ENCODE peak calls at places on chromosomes 12 and 14, in four cellular contexts. G, E, O and B are unnamed samples. For H3K4me1 and H3K27me3, the result is how much of the 10 kb centered on the place peaks cover.

GRCh38 chr12:105555556-105555973 is 225.1 kb downstream of the C12orf75 start:
- DNase-seq in G (no peak), O (no peak), E (no peak), B (no peak)

GRCh38 chr12:98373019-98373554 is 142.3 kb upstream of the TMPO start:
- DNase-seq in E (peak), O (no peak), G (peak), B (no peak)

GRCh38 chr14:26765768-26766550 is 168.1 kb upstream of the NOVA1 start:
- DNase-seq in E (peak), G (no peak), O (peak), B (no peak)

GRCh38 chr12:100798799-100799198 is 4.2 kb downstream of the ANO4 start:
- DNase-seq in E (peak), G (no peak), O (no peak), B (no peak)

GRCh38 chr12:78457951-78458350 is 406.6 kb upstream of the SYT1 start:
- DNase-seq in E (peak), G (no peak), O (no peak), B (no peak)

GRCh38 chr14:73477618-73478266 is 13.0 kb upstream of the RIOX1 start:
- DNase-seq in G (no peak), O (no peak), E (peak), B (no peak)

GRCh38 chr12:99152337-99152736 is 495.2 kb upstream of the GARIN6 start:
- DNase-seq in E (no peak), G (no peak), O (no peak), B (no peak)

GRCh38 chr12:34394211-34395055 is 372.1 kb downstream of the ALG10 start:
- DNase-seq in O (peak), E (no peak), G (no peak), B (no peak)

GRCh38 chr14:69713127-69713800 is 53.7 kb upstream of the SRSF5 start:
- DNase-seq in O (no peak), E (no peak), G (peak), B (peak)

GRCh38 chr12:127178039-127178438 is 1088.9 kb upstream of the TMEM132C start:
- DNase-seq in E (no peak), O (no peak), G (no peak), B (no peak)

GRCh38 chr12:49367381-49368239 is at the start of gene SPATS2:
- DNase-seq in G (no peak), E (no peak), O (no peak), B (peak)

GRCh38 chr12:6313326-6313940 is 3.0 kb downstream of the PLEKHG6 start:
- DNase-seq in G (no peak), O (no peak), E (no peak), B (no peak)

GRCh38 chr14:50410016-50410530 is 13.4 kb upstream of the CDKL1 start:
- DNase-seq in E (no peak), O (no peak), G (no peak), B (no peak)

GRCh38 chr14:36905272-36906046 is 243.8 kb downstream of the PAX9 start:
- DNase-seq in E (no peak), G (no peak), O (no peak), B (no peak)

GRCh38 chr14:28652782-28653181 is 113.8 kb upstream of the FOXG1 start:
- DNase-seq in G (no peak), E (peak), O (no peak), B (no peak)

GRCh38 chr14:79510659-79511058 is 700.6 kb downstream of the DIO2 start:
- DNase-seq in G (no peak), O (no peak), E (peak), B (no peak)

GRCh38 chr12:48084066-48084465 is 21.8 kb downstream of the SENP1 start:
- DNase-seq in O (no peak), E (peak), G (no peak), B (no peak)

GRCh38 chr12:30746190-30746589 is 8.6 kb downstream of the CAPRIN2 start:
- DNase-seq in E (no peak), G (no peak), O (no peak), B (no peak)

GRCh38 chr12:14605401-14605989 is 37.8 kb upstream of the PLBD1 start:
- DNase-seq in E (no peak), O (no peak), G (no peak), B (no peak)

GRCh38 chr14:41986726-41987125 is 380.1 kb downstream of the LRFN5 start:
- DNase-seq in O (no peak), E (peak), G (no peak), B (no peak)

GRCh38 chr14:69045857-69046351 is 66.8 kb upstream of the ACTN1 start:
- DNase-seq in O (no peak), E (no peak), G (peak), B (no peak)

GRCh38 chr12:85798122-85798521 is 38.1 kb downstream of the RASSF9 start:
- DNase-seq in G (no peak), E (no peak), O (no peak), B (no peak)

GRCh38 chr12:101230547-101230946 is 20.5 kb upstream of the SLC5A8 start:
- DNase-seq in G (no peak), O (no peak), E (peak), B (no peak)

GRCh38 chr12:118704517-118704916 is 276.8 kb upstream of the SRRM4 start:
- DNase-seq in E (no peak), O (no peak), G (no peak), B (peak)

GRCh38 chr12:66066071-66066928 is 64.2 kb downstream of the LLPH start:
- DNase-seq in G (peak), E (peak), O (no peak), B (no peak)

GRCh38 chr14:78498062-78498595 is 328.0 kb downstream of the NRXN3 start:
- DNase-seq in E (no peak), G (no peak), O (no peak), B (no peak)

GRCh38 chr14:100523131-100523530 is 64.1 kb downstream of the BEGAIN start:
- DNase-seq in G (no peak), O (no peak), E (no peak), B (no peak)

GRCh38 chr12:124683725-124684124 is 116.3 kb upstream of the NCOR2 start:
- DNase-seq in O (no peak), E (no peak), G (no peak), B (no peak)

GRCh38 chr12:124683330-124683662 is 115.9 kb upstream of the NCOR2 start:
- DNase-seq in O (no peak), E (peak), G (no peak), B (peak)

GRCh38 chr12:124680863-124681778 is 113.7 kb upstream of the NCOR2 start:
- DNase-seq in E (peak), G (no peak), O (peak), B (peak)

GRCh38 chr12:124681779-124682391 is 114.5 kb upstream of the NCOR2 start:
- DNase-seq in O (peak), G (no peak), E (peak), B (peak)

GRCh38 chr12:124682425-124683329 is 115.3 kb upstream of the NCOR2 start:
- DNase-seq in G (no peak), E (no peak), O (no peak), B (no peak)
- H3K4me1 ChIP-seq in G (under half), E (under half), O (under half), B (half or more)

GRCh38 chr12:111444314-111444705 is 38.6 kb downstream of the SH2B3 start:
- DNase-seq in E (no peak), G (no peak), O (no peak), B (no peak)

GRCh38 chr12:111446631-111447570 is 41.2 kb downstream of the SH2B3 start:
- DNase-seq in O (peak), G (no peak), E (no peak), B (peak)

GRCh38 chr12:111446044-111446581 is 40.4 kb downstream of the SH2B3 start:
- DNase-seq in O (peak), G (no peak), E (peak), B (no peak)

GRCh38 chr12:111444706-111445310 is 39.1 kb downstream of the SH2B3 start:
- DNase-seq in E (no peak), O (peak), G (peak), B (no peak)

DNA sequence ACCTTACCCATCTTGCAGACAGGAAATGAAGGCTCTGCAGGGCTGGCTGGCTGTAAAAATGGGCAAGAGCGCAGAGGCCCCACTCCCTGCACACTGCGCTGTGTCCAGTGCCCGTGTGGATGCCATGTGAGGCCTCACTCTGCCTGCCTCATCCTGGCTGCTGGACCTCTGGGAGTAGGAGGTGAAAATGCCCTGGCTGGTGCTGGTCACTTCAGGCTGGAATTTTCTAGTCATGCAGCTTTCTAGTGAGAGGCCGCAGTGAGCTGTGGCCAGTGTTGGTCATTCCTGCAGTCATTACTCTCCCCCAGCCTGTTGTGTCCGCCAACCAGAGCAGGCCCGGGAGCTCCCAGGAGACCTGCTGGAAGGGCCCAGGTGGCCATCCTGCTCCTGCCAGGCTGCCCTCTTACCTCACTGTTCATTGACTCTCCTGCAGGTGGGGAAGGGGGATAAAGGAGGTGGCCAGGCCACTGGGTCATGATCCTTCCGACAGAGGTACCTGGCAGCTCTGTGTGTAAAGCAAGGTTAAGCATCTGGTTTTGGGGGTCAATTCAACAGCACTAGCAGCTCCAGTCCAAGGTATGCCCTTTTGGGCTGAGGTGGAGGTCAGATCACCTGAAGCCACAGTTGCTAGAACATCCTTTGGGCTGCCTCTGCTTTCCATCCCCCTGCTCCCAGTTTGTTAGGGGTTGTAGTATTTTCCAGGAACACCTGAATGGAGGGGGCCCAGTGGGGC is 39.8 kb downstream of the SH2B3 start:
- DNase-seq in E (no peak), G (no peak), O (peak), B (no peak)
- H3K4me3 ChIP-seq in E (no peak), G (no peak), O (no peak), B (no peak)

GRCh38 chr12:131535779-131536178 is 175.1 kb upstream of the SFSWAP start:
- DNase-seq in G (no peak), O (no peak), E (no peak), B (no peak)
- H3K27me3 ChIP-seq in G (under half), O (under half), E (under half), B (under half)

DNA sequence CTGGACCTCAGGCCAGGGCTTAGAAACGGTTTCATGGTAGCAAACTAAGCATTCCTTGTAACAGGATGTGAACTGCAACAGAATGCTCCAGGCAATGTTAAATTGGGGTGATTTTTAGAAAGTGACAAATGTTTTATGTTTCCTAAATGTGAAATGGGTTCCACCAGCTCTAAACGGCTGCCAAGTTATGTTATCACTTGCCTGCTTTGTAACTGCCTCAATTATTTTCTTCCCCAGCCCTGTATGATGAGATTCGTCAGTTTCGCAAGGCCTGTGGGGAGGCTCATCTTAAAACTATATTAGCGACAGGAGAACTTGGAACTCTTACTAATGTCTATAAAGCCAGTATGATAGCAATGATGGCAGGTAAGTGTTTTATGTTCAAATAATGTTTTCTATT is 70.9 kb downstream of the DERA start:
- DNase-seq in O (no peak), E (peak), G (no peak), B (no peak)
- H3K4me1 ChIP-seq in O (under half), E (under half), G (under half), B (under half)

DNA sequence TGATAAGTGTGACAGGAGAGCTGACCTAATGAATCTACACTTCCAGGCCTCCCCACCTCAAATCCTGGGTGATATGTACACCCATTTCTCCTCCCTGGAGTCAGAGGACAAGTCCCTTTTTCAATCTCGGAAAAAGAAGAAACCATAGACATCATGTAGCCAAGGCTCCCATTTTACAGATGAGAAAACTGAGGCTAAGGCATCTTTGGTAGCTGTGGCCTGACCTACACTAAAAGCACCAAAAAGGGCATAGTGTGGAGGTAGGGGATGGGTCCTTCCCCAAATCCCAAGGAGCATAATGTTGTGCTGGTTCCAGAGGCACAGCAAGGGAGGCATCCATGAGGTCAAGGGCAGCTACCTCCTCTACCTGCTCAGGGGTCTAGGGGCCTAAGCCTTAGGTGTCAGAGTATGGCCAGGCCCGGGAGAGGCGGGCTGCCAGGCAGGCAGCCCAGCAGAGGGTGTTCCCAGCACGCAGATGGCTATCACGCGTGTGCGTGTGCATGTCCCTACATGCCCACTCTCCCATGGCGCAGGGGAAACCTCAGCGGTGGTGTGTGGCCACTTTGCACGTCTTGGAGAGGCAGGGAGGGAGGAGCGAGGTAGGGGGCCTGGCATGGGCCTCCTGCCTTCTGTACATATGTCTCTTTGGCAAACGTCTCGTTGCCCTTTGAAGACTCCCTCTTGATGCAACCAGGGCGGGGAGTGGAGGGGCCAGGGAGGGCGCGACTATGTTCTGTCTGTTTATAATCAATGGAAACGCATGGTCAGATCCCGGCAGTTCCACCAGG is 2.5 kb downstream of the PGF start:
- DNase-seq in G (no peak), E (no peak), O (no peak), B (no peak)
- H3K4me3 ChIP-seq in G (no peak), E (no peak), O (no peak), B (no peak)